ENCODE peak calls at places on chromosomes 7 and 10, in four cellular contexts. T is IMR-90, Y is mesendoderm, J is H1. N is an unnamed sample.

GRCh38 chr10:15748137-15748536 is 28.4 kb upstream of the ITGA8 start:
- DNase-seq in T (no peak), Y (peak; percentile 10), J (no peak), N (no peak)

GRCh38 chr10:79137826-79138225 is 69.1 kb downstream of the ZMIZ1 start:
- DNase-seq in T (peak; percentile 62), Y (no peak), J (no peak), N (no peak)

GRCh38 chr10:29104661-29105369 is 184.1 kb upstream of the LYZL1 start:
- DNase-seq in T (peak; percentile 16), Y (no peak), J (no peak), N (no peak)

GRCh38 chr7:148540041-148540738 is 50.4 kb upstream of the C7orf33 start:
- DNase-seq in T (peak; percentile 59), Y (peak; percentile 82), J (peak; percentile 39), N (no peak)

GRCh38 chr7:45680776-45681175 is 106.6 kb downstream of the ADCY1 start:
- DNase-seq in T (no peak), Y (no peak), J (no peak), N (peak; percentile 13)

GRCh38 chr7:134565643-134566136 is 16.8 kb downstream of the AKR1B15 start:
- DNase-seq in T (peak; percentile 55), Y (no peak), J (no peak), N (no peak)

GRCh38 chr10:78718032-78718572 is 350.7 kb upstream of the ZMIZ1 start:
- DNase-seq in T (peak; percentile 65), Y (no peak), J (no peak), N (no peak)

GRCh38 chr7:132248841-132249590 is 327.3 kb downstream of the PLXNA4 start:
- DNase-seq in T (no peak), Y (no peak), J (no peak), N (no peak)

GRCh38 chr7:33671521-33672262 is 233.6 kb upstream of the BMPER start:
- DNase-seq in T (no peak), Y (no peak), J (no peak), N (no peak)

GRCh38 chr10:93077860-93078337 is 4.2 kb downstream of the CYP26A1 start:
- DNase-seq in T (no peak), Y (peak; percentile 76), J (no peak), N (no peak)

GRCh38 chr10:82492647-82493046 is 617.7 kb downstream of the NRG3 start:
- DNase-seq in T (no peak), Y (no peak), J (no peak), N (no peak)

GRCh38 chr7:55280031-55280454 is 85.1 kb upstream of the LANCL2 start:
- DNase-seq in T (peak; percentile 67), Y (peak; percentile 85), J (peak; percentile 31), N (peak; percentile 72)

GRCh38 chr7:26397786-26398435 is 106.2 kb downstream of the SNX10 start:
- DNase-seq in T (no peak), Y (peak; percentile 60), J (no peak), N (peak; percentile 73)

GRCh38 chr7:135597181-135597925 is 39.6 kb downstream of the NUP205 start:
- DNase-seq in T (peak; percentile 28), Y (no peak), J (no peak), N (no peak)

GRCh38 chr10:4059471-4060138 is 274.6 kb upstream of the KLF6 start:
- DNase-seq in T (no peak), Y (no peak), J (no peak), N (no peak)

GRCh38 chr10:4057725-4058513 is 272.9 kb upstream of the KLF6 start:
- DNase-seq in T (no peak), Y (no peak), J (no peak), N (no peak)

GRCh38 chr10:4058514-4059029 is 273.6 kb upstream of the KLF6 start:
- DNase-seq in T (no peak), Y (no peak), J (no peak), N (no peak)

GRCh38 chr10:4054651-4055435 is 269.8 kb upstream of the KLF6 start:
- DNase-seq in T (no peak), Y (no peak), J (no peak), N (no peak)

DNA sequence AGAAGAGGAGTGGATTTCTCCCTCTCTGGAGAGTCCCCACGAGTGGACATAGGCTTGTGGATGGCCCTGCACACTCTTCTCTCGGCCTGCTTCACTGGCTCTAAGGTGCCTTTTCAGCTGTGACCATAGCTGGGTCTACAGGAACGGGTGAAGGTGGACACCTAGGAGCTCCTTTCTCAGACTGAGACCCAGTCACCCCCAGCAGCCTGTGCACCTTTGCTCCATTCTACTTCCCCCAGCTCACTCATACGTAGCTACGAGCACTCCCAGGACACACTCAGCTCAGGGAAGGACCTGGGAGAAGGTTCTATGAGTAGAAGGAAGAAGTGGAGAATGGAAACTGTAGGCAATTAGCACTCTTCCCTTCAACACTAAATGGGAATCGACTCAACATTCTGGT is 272.0 kb upstream of the KLF6 start:
- DNase-seq in T (no peak), Y (no peak), J (no peak), N (no peak)
- H2BK120ac ChIP-seq in T (no peak overlapping the region), Y (no peak overlapping the region), J (no peak overlapping the region), N (no peak overlapping the region)

GRCh38 chr10:14613570-14613918 is 161.2 kb downstream of the FAM107B start:
- DNase-seq in T (no peak), Y (no peak), J (no peak), N (no peak)
- H3K56ac ChIP-seq in T (no peak overlapping the region), Y (no peak overlapping the region), J (no peak overlapping the region), N (no peak overlapping the region)

GRCh38 chr7:23597908-23598224 is 684 bp downstream of the CCDC126 start:
- DNase-seq in T (no peak), Y (no peak), J (no peak), N (no peak)
- H4K8ac ChIP-seq in T (peak overlapping the region; percentile 18), Y (no peak overlapping the region), J (no peak overlapping the region), N (no peak overlapping the region)

GRCh38 chr10:98331888-98332287 is 63.9 kb upstream of the LOXL4 start:
- DNase-seq in T (no peak), Y (peak; percentile 93), J (peak; percentile 46), N (peak; percentile 85)

GRCh38 chr10:98328163-98328562 is 60.2 kb upstream of the LOXL4 start:
- DNase-seq in T (no peak), Y (no peak), J (no peak), N (no peak)

GRCh38 chr10:98337484-98337883 is 69.5 kb upstream of the LOXL4 start:
- DNase-seq in T (no peak), Y (no peak), J (no peak), N (no peak)

GRCh38 chr10:98328640-98329039 is 60.6 kb upstream of the LOXL4 start:
- DNase-seq in T (no peak), Y (no peak), J (no peak), N (no peak)

DNA sequence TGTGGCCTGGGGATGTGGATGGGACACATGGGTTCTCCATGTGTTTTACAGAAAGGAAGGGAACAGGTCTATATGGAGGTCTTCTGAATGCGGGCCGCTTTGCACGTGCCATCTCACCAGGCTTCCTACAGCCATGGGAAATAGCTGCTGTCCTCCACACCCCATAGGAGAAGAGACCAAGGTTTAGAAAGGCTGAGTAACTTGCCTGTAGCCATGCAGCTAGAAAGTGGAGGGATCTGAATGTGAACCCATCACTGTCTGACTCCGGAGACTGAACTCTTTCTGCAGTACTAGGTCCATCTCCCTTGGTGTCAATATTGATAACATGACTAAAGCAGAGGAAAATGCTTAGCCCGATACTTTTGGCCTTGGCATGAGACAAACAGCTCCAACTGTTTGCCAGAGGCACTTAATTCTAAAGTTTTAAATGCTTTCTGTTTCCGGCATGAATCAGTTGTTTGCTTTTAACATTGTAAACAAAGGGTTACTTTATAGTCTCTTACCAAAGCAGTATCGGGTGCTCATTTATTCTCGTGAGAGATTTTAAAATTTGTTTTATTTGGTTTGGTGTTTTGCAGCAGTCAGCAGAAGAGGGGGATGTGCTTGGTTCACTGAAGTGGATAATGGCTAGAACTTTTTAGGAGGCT is 64.8 kb upstream of the LOXL4 start:
- DNase-seq in T (peak; percentile 54), Y (no peak), J (no peak), N (no peak)
- H2BK120ac ChIP-seq in T (peak overlapping the region; percentile 21), Y (no peak overlapping the region), J (no peak overlapping the region), N (no peak overlapping the region)

DNA sequence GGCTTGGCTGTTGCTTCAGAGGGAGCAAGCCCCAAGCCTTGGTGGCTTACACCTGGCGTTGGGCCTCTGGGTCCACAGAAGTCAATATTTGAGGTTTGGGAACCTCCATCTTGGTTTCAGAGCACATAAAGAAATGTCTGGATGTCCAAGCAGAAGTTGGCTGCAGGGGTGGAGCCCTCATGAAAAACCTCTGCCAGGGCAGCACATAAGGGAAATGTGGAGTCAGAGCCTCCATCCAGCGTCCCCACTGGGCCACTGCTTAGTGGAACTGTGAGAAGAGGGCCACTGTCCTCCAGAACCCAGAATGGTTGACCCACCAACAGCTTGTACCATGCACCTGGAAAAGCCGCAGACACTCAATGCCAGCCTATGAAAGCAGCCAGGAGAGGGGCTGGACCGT is 573.5 kb upstream of the ZWINT start:
- DNase-seq in T (no peak), Y (peak; percentile 6), J (no peak), N (no peak)
- H3K56ac ChIP-seq in T (no peak overlapping the region), Y (no peak overlapping the region), J (no peak overlapping the region), N (no peak overlapping the region)